ENCODE peak calls at places on chromosomes 2 and 18, in eight cellular contexts. One of them, this sample, is unnamed.

GRCh38 chr2:119326938-119327337 is 39.7 kb downstream of the C2orf76 start:
- ATAC-seq in IMR-90: no peak
- ATAC-seq in heart left ventricle: no peak
- ATAC-seq in right lobe of liver: no peak
- ATAC-seq in HCT116: no peak
- ATAC-seq in body of pancreas: no peak
- ATAC-seq in A549: no peak
- ATAC-seq in gastrocnemius medialis: no peak
- ATAC-seq in this sample: no peak

GRCh38 chr18:55246278-55246677 is 287.0 kb upstream of the CCDC68 start:
- ATAC-seq in IMR-90: no peak
- ATAC-seq in heart left ventricle: no peak
- ATAC-seq in right lobe of liver: no peak
- ATAC-seq in HCT116: no peak
- ATAC-seq in body of pancreas: no peak
- ATAC-seq in A549: no peak
- ATAC-seq in gastrocnemius medialis: no peak
- ATAC-seq in this sample: no peak

GRCh38 chr2:231069379-231070054 is 12.8 kb downstream of the PSMD1 start:
- ATAC-seq in IMR-90: peak; percentile 72
- ATAC-seq in heart left ventricle: no peak
- ATAC-seq in right lobe of liver: no peak
- ATAC-seq in HCT116: no peak
- ATAC-seq in body of pancreas: no peak
- ATAC-seq in A549: peak; percentile 49
- ATAC-seq in gastrocnemius medialis: no peak
- ATAC-seq in this sample: no peak

GRCh38 chr2:201419057-201419635 is 32.1 kb downstream of the TRAK2 start:
- ATAC-seq in IMR-90: no peak
- ATAC-seq in heart left ventricle: peak; percentile 24
- ATAC-seq in right lobe of liver: peak; percentile 63
- ATAC-seq in HCT116: peak; percentile 46
- ATAC-seq in body of pancreas: no peak
- ATAC-seq in A549: peak; percentile 43
- ATAC-seq in gastrocnemius medialis: no peak
- ATAC-seq in this sample: no peak

GRCh38 chr2:55556809-55557208 is 37.3 kb downstream of the CFAP36 start:
- ATAC-seq in IMR-90: no peak
- ATAC-seq in heart left ventricle: no peak
- ATAC-seq in right lobe of liver: no peak
- ATAC-seq in HCT116: no peak
- ATAC-seq in body of pancreas: no peak
- ATAC-seq in A549: no peak
- ATAC-seq in gastrocnemius medialis: no peak
- ATAC-seq in this sample: no peak

GRCh38 chr2:168889635-168890005 is 610 bp downstream of the SPC25 start:
- ATAC-seq in IMR-90: no peak
- ATAC-seq in heart left ventricle: no peak
- ATAC-seq in right lobe of liver: no peak
- ATAC-seq in HCT116: peak; percentile 23
- ATAC-seq in body of pancreas: no peak
- ATAC-seq in A549: peak; percentile 7
- ATAC-seq in gastrocnemius medialis: no peak
- ATAC-seq in this sample: no peak

GRCh38 chr2:12262681-12263436 is 453.9 kb upstream of the TRIB2 start:
- ATAC-seq in IMR-90: peak; percentile 77
- ATAC-seq in heart left ventricle: peak; percentile 68
- ATAC-seq in right lobe of liver: no peak
- ATAC-seq in HCT116: no peak
- ATAC-seq in body of pancreas: peak; percentile 71
- ATAC-seq in A549: no peak
- ATAC-seq in gastrocnemius medialis: peak; percentile 89
- ATAC-seq in this sample: peak; percentile 53

GRCh38 chr18:31396796-31397195 is 20.2 kb downstream of the DSG4 start:
- ATAC-seq in IMR-90: no peak
- ATAC-seq in heart left ventricle: peak; percentile 54
- ATAC-seq in right lobe of liver: no peak
- ATAC-seq in HCT116: peak; percentile 20
- ATAC-seq in body of pancreas: no peak
- ATAC-seq in A549: no peak
- ATAC-seq in gastrocnemius medialis: no peak
- ATAC-seq in this sample: no peak

GRCh38 chr18:49070552-49070951 is 119.8 kb upstream of the SMAD7 start:
- ATAC-seq in IMR-90: peak; percentile 47
- ATAC-seq in heart left ventricle: no peak
- ATAC-seq in right lobe of liver: peak; percentile 25
- ATAC-seq in HCT116: no peak
- ATAC-seq in body of pancreas: no peak
- ATAC-seq in A549: no peak
- ATAC-seq in gastrocnemius medialis: no peak
- ATAC-seq in this sample: no peak

GRCh38 chr2:205914198-205914597 is 171.8 kb downstream of the INO80D start:
- ATAC-seq in IMR-90: no peak
- ATAC-seq in heart left ventricle: no peak
- ATAC-seq in right lobe of liver: no peak
- ATAC-seq in HCT116: no peak
- ATAC-seq in body of pancreas: no peak
- ATAC-seq in A549: no peak
- ATAC-seq in gastrocnemius medialis: no peak
- ATAC-seq in this sample: no peak

GRCh38 chr18:68056936-68057335 is 540.4 kb upstream of the DSEL start:
- ATAC-seq in IMR-90: no peak
- ATAC-seq in heart left ventricle: no peak
- ATAC-seq in right lobe of liver: no peak
- ATAC-seq in HCT116: no peak
- ATAC-seq in body of pancreas: no peak
- ATAC-seq in A549: no peak
- ATAC-seq in gastrocnemius medialis: no peak
- ATAC-seq in this sample: no peak

GRCh38 chr18:12394428-12394827 is 13.3 kb upstream of the PRELID3A start:
- ATAC-seq in IMR-90: no peak
- ATAC-seq in heart left ventricle: no peak
- ATAC-seq in right lobe of liver: peak; percentile 42
- ATAC-seq in HCT116: peak; percentile 51
- ATAC-seq in body of pancreas: no peak
- ATAC-seq in A549: peak; percentile 71
- ATAC-seq in gastrocnemius medialis: no peak
- ATAC-seq in this sample: no peak

GRCh38 chr2:135783416-135783815 is 41.8 kb downstream of the UBXN4 start:
- ATAC-seq in IMR-90: no peak
- ATAC-seq in heart left ventricle: no peak
- ATAC-seq in right lobe of liver: no peak
- ATAC-seq in HCT116: no peak
- ATAC-seq in body of pancreas: no peak
- ATAC-seq in A549: no peak
- ATAC-seq in gastrocnemius medialis: no peak
- ATAC-seq in this sample: no peak

GRCh38 chr2:193349642-193350041 is 1154.9 kb upstream of the TMEFF2 start:
- ATAC-seq in IMR-90: no peak
- ATAC-seq in heart left ventricle: no peak
- ATAC-seq in right lobe of liver: no peak
- ATAC-seq in HCT116: no peak
- ATAC-seq in body of pancreas: no peak
- ATAC-seq in A549: no peak
- ATAC-seq in gastrocnemius medialis: no peak
- ATAC-seq in this sample: no peak

DNA sequence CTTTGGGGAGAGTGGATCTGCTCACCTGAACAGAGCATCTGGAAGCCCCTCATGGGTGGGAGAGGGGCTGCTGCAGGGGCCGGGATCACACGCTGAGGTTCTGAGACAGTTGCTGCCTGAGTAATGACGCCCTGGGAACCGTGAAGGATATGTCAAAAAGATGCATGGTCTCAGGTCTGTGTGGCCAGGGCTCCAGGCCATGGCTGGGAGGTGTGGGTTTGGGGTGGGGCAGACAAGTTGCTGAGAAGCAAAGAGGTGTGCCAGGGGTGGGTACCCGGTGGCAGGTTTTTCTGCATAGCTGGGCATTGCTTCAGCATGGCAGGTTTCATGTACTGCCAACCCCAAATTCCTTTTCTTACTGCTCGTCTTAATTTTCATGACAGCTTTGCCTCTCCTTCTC is 133.5 kb downstream of the RPIA start:
- ATAC-seq in IMR-90: no peak
- ATAC-seq in heart left ventricle: no peak
- ATAC-seq in right lobe of liver: no peak
- ATAC-seq in HCT116: no peak
- ATAC-seq in body of pancreas: no peak
- ATAC-seq in A549: no peak
- ATAC-seq in gastrocnemius medialis: no peak
- ATAC-seq in this sample: no peak
- TF ChIP-seq POLR2A in IMR-90: no peak
- TF ChIP-seq POLR2A in heart left ventricle: no peak
- TF ChIP-seq POLR2A in right lobe of liver: no peak
- TF ChIP-seq POLR2A in HCT116: no peak
- TF ChIP-seq POLR2A in body of pancreas: no peak
- TF ChIP-seq POLR2A in A549: no peak
- TF ChIP-seq POLR2A in gastrocnemius medialis: no peak
- TF ChIP-seq POLR2A in this sample: no peak

GRCh38 chr2:74551942-74552913 is 1.5 kb downstream of the LOXL3 start:
- ATAC-seq in IMR-90: no peak
- ATAC-seq in heart left ventricle: no peak
- ATAC-seq in right lobe of liver: no peak
- ATAC-seq in HCT116: no peak
- ATAC-seq in body of pancreas: no peak
- ATAC-seq in A549: no peak
- ATAC-seq in gastrocnemius medialis: no peak
- ATAC-seq in this sample: no peak
- H3K4me3 ChIP-seq in IMR-90: peak overlapping the region; percentile 78
- H3K4me3 ChIP-seq in heart left ventricle: no peak overlapping the region
- H3K4me3 ChIP-seq in right lobe of liver: no peak overlapping the region
- H3K4me3 ChIP-seq in HCT116: no peak overlapping the region
- H3K4me3 ChIP-seq in body of pancreas: no peak overlapping the region
- H3K4me3 ChIP-seq in A549: no peak overlapping the region
- H3K4me3 ChIP-seq in gastrocnemius medialis: no peak overlapping the region
- H3K4me3 ChIP-seq in this sample: no peak overlapping the region

DNA sequence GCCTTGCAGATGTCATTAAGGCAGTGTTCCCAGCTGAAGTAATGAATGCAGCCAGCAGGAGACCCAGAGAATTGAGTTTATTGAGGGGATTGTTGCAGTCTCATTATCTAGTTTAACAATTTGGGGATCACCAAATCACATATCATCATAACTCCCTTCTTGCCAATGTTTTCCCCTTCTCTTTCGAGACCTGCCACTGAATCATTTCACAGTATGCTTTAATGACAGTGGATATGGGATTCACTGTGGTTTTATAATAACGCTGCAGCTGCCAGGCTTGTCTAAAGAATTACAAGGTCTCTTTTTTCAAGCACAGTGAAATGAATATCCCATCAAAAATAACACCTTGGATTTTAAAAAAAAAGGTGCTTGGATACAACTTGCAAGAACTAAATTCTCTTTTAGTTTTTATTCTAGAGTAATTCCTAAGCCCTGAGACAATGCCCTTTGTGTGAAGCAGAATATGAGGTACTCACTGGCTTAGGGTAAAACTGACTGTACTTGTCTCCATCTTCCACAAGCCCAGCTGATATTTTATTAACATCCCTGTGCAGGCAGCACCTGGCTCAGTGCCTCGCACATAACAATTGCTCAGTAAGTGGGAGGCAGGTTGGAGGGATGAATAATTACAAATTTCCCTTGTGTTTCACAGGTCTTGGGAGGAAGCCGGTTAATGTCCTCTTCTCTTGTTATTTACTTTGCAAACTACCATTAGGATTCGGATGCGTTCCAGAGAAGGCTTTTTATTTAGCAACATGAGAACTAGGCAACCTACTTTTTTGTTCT is 249.6 kb upstream of the FSHR start:
- ATAC-seq in IMR-90: no peak
- ATAC-seq in heart left ventricle: no peak
- ATAC-seq in right lobe of liver: no peak
- ATAC-seq in HCT116: no peak
- ATAC-seq in body of pancreas: no peak
- ATAC-seq in A549: no peak
- ATAC-seq in gastrocnemius medialis: no peak
- ATAC-seq in this sample: no peak
- H3K4me1 ChIP-seq in IMR-90: no peaks in the 10 kb centered on the region
- H3K4me1 ChIP-seq in heart left ventricle: no peaks in the 10 kb centered on the region
- H3K4me1 ChIP-seq in right lobe of liver: no peaks in the 10 kb centered on the region
- H3K4me1 ChIP-seq in HCT116: no peaks in the 10 kb centered on the region
- H3K4me1 ChIP-seq in body of pancreas: no peaks in the 10 kb centered on the region
- H3K4me1 ChIP-seq in A549: no peaks in the 10 kb centered on the region
- H3K4me1 ChIP-seq in gastrocnemius medialis: no peaks in the 10 kb centered on the region
- H3K4me1 ChIP-seq in this sample: no peaks in the 10 kb centered on the region

GRCh38 chr2:127448526-127448925 is 30.3 kb downstream of the PROC start:
- ATAC-seq in IMR-90: peak; percentile 54
- ATAC-seq in heart left ventricle: no peak
- ATAC-seq in right lobe of liver: no peak
- ATAC-seq in HCT116: no peak
- ATAC-seq in body of pancreas: no peak
- ATAC-seq in A549: no peak
- ATAC-seq in gastrocnemius medialis: no peak
- ATAC-seq in this sample: no peak
- TF ChIP-seq POLR2A in IMR-90: no peak
- TF ChIP-seq POLR2A in heart left ventricle: no peak
- TF ChIP-seq POLR2A in right lobe of liver: no peak
- TF ChIP-seq POLR2A in HCT116: no peak
- TF ChIP-seq POLR2A in body of pancreas: no peak
- TF ChIP-seq POLR2A in A549: no peak
- TF ChIP-seq POLR2A in gastrocnemius medialis: no peak
- TF ChIP-seq POLR2A in this sample: no peak

GRCh38 chr2:48343571-48344440 is 186.1 kb upstream of the STON1 start:
- ATAC-seq in IMR-90: peak; percentile 91
- ATAC-seq in heart left ventricle: peak; percentile 36
- ATAC-seq in right lobe of liver: peak; percentile 44
- ATAC-seq in HCT116: peak; percentile 25
- ATAC-seq in body of pancreas: peak; percentile 6
- ATAC-seq in A549: peak; percentile 82
- ATAC-seq in gastrocnemius medialis: peak; percentile 25
- ATAC-seq in this sample: no peak

GRCh38 chr2:48346124-48346536 is 183.8 kb upstream of the STON1 start:
- ATAC-seq in IMR-90: peak; percentile 47
- ATAC-seq in heart left ventricle: peak; percentile 36
- ATAC-seq in right lobe of liver: peak; percentile 81
- ATAC-seq in HCT116: no peak
- ATAC-seq in body of pancreas: no peak
- ATAC-seq in A549: peak; percentile 55
- ATAC-seq in gastrocnemius medialis: peak; percentile 65
- ATAC-seq in this sample: no peak

GRCh38 chr2:48343154-48343553 is 186.8 kb upstream of the STON1 start:
- ATAC-seq in IMR-90: no peak
- ATAC-seq in heart left ventricle: no peak
- ATAC-seq in right lobe of liver: no peak
- ATAC-seq in HCT116: no peak
- ATAC-seq in body of pancreas: no peak
- ATAC-seq in A549: no peak
- ATAC-seq in gastrocnemius medialis: no peak
- ATAC-seq in this sample: no peak

GRCh38 chr2:48345176-48345575 is 184.8 kb upstream of the STON1 start:
- ATAC-seq in IMR-90: no peak
- ATAC-seq in heart left ventricle: no peak
- ATAC-seq in right lobe of liver: peak; percentile 80
- ATAC-seq in HCT116: no peak
- ATAC-seq in body of pancreas: no peak
- ATAC-seq in A549: peak; percentile 85
- ATAC-seq in gastrocnemius medialis: no peak
- ATAC-seq in this sample: no peak

DNA sequence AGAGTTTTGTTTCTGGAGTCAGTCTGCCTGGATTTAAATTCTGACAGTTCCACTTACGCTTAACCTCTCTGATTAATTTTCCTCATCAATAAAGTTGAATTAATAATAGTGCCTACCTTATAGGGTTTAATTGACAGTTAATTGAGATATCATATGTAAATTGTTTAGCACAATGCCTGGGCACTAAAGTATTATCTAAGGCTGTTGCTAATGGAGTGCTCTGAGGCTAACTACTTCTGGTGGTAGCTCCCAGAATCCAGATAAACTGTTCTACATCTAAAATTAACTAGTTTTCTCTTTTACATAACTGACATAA is 185.6 kb upstream of the STON1 start:
- ATAC-seq in IMR-90: peak; percentile 42
- ATAC-seq in heart left ventricle: no peak
- ATAC-seq in right lobe of liver: peak; percentile 9
- ATAC-seq in HCT116: no peak
- ATAC-seq in body of pancreas: no peak
- ATAC-seq in A549: no peak
- ATAC-seq in gastrocnemius medialis: no peak
- ATAC-seq in this sample: no peak
- H3K4me3 ChIP-seq in IMR-90: no peak overlapping the region
- H3K4me3 ChIP-seq in heart left ventricle: no peak overlapping the region
- H3K4me3 ChIP-seq in right lobe of liver: peak overlapping the region; percentile 33
- H3K4me3 ChIP-seq in HCT116: no peak overlapping the region
- H3K4me3 ChIP-seq in body of pancreas: no peak overlapping the region
- H3K4me3 ChIP-seq in A549: peak overlapping the region; percentile 37
- H3K4me3 ChIP-seq in gastrocnemius medialis: peak overlapping the region; percentile 44
- H3K4me3 ChIP-seq in this sample: peak overlapping the region; percentile 8

This sample was measured in gastroesophageal sphincter.